ENCODE peak calls at places on chromosomes 6 and 20, in six cellular contexts. X is HCT116, N is WTC11, L is GM10248, B is neural progenitor cell, C is breast epithelium. E is an unnamed sample.

GRCh38 chr6:3848925-3849605 is at the start of gene FAM50B:
- DNase-seq in C (peak; percentile 94), N (peak; percentile 98), X (no peak), B (peak; percentile 93), L (peak; percentile 91), E (peak; percentile 90)

GRCh38 chr6:6790891-6791290 is 202.4 kb downstream of the LY86 start:
- DNase-seq in N (no peak), X (peak; percentile 87), B (no peak), C (no peak), L (no peak), E (no peak)

GRCh38 chr6:46781478-46782378 is 11.5 kb upstream of the MEP1A start:
- DNase-seq in C (no peak), X (peak; percentile 58), N (peak; percentile 29), L (peak; percentile 16), B (peak; percentile 79), E (peak; percentile 30)

GRCh38 chr20:44629542-44629941 is 22.0 kb downstream of the ADA start:
- DNase-seq in C (no peak), L (no peak), B (no peak), N (no peak), X (no peak), E (no peak)

GRCh38 chr6:133682506-133683290 is 206.2 kb upstream of the TCF21 start:
- DNase-seq in X (no peak), N (no peak), C (no peak), B (no peak), L (no peak), E (no peak)

GRCh38 chr6:66814156-66814555 is 1107.1 kb upstream of the EYS start:
- DNase-seq in L (no peak), C (no peak), B (no peak), N (no peak), X (no peak), E (no peak)

GRCh38 chr6:161222706-161223234 is 51.1 kb downstream of the AGPAT4 start:
- DNase-seq in X (no peak), N (no peak), L (no peak), B (no peak), C (no peak), E (no peak)

GRCh38 chr6:1372690-1373089 is 16.7 kb upstream of the FOXF2 start:
- DNase-seq in N (no peak), C (no peak), B (no peak), L (no peak), X (no peak), E (no peak)

GRCh38 chr6:163391983-163392382 is 22.5 kb upstream of the QKI start:
- DNase-seq in N (no peak), X (peak; percentile 81), B (no peak), L (no peak), C (no peak), E (no peak)

GRCh38 chr6:109690373-109690739 is 646 bp downstream of the AK9 start:
- DNase-seq in X (no peak), C (peak; percentile 55), B (peak; percentile 85), N (peak; percentile 88), L (peak; percentile 68), E (peak; percentile 55)

GRCh38 chr6:150380256-150380655 is 11.4 kb downstream of the IYD start:
- DNase-seq in L (no peak), C (no peak), N (no peak), B (no peak), X (no peak), E (no peak)

GRCh38 chr20:58481541-58482021 is 33.6 kb downstream of the APCDD1L start:
- DNase-seq in X (peak; percentile 27), B (peak; percentile 88), L (peak; percentile 75), C (no peak), N (peak; percentile 86), E (peak; percentile 80)

GRCh38 chr6:134063121-134063965 is 10.9 kb upstream of the SLC2A12 start:
- DNase-seq in B (peak; percentile 58), N (peak; percentile 22), L (no peak), C (no peak), X (no peak), E (no peak)

GRCh38 chr20:56628873-56629463 is at the start of gene TFAP2C:
- DNase-seq in C (peak; percentile 85), B (peak; percentile 82), X (peak; percentile 54), L (peak; percentile 45), N (peak; percentile 75), E (peak; percentile 81)

GRCh38 chr6:80605165-80605989 is 498.9 kb downstream of the BCKDHB start:
- DNase-seq in L (no peak), B (peak; percentile 55), X (peak; percentile 42), C (no peak), N (no peak), E (peak; percentile 8)

GRCh38 chr6:46926481-46926880 is 4.7 kb upstream of the ADGRF5 start:
- DNase-seq in N (no peak), C (no peak), B (no peak), X (no peak), L (no peak), E (no peak)

DNA sequence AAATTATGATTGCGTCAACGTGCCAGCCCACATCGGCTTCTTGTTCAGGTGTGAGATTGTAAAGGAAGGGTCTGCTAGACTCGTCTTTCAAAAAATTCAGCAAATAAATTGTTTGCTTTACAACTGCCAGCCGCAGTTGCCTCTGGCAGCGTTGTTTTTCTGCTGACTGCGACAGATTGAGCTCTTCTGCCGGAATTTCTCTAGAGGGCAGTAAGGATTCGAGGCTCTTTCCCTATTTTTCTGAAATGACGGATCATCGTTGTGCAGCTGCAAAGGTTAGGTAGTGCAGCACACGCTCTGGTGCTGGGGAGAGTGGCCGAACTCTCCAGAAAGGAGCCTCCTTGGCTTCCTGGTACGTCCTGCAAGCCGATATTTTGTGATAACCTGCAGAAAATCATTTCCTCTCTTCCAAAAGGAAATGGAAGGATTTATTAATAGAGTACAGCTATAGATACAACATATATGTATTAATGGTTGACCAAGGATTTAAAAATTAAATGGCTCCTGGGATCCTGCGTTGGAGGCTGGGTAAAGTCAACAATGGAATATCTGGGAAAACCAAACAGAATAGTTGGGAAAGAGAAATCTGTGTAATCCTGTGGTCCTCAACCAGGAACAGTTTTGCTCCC is 121.9 kb upstream of the ZFP64 start:
- DNase-seq in C (no peak), L (no peak), B (peak; percentile 71), N (peak; percentile 32), X (peak; percentile 7), E (no peak)
- TF ChIP-seq CTCF in C (no peak), L (no peak), B (peak; percentile 59), N (no peak), X (peak; percentile 23), E (no peak)

GRCh38 chr6:71486466-71486865 is 197.9 kb downstream of the OGFRL1 start:
- DNase-seq in X (no peak), B (no peak), L (no peak), C (no peak), N (no peak), E (no peak)

GRCh38 chr6:71481801-71482200 is 193.2 kb downstream of the OGFRL1 start:
- DNase-seq in B (no peak), C (no peak), L (no peak), X (no peak), N (no peak), E (no peak)

GRCh38 chr6:71480577-71480976 is 192.0 kb downstream of the OGFRL1 start:
- DNase-seq in N (no peak), X (no peak), L (no peak), B (no peak), C (no peak), E (no peak)

GRCh38 chr6:71481021-71481420 is 192.4 kb downstream of the OGFRL1 start:
- DNase-seq in N (no peak), X (no peak), B (no peak), C (no peak), L (no peak), E (no peak)

DNA sequence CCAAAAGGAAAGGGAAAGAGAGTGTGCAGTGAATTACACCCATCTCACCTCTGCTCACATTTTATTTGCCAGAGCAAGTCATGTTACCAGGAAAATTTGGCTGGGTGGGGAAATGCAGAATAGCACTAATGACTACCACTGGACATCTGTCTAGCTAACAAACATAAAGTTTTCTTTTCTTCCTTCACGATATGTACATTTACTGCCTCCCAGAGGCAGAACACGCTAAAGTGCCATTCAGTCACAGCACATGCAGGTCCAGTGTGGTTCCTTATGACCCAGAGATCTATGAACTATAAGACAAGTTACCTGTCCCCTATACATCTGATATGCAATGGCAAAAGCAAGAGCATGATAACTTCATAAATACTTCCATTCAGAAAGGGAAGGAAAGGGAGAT is 194.1 kb downstream of the OGFRL1 start:
- DNase-seq in L (no peak), B (no peak), X (no peak), C (no peak), N (no peak), E (no peak)
- TF ChIP-seq CTCF in L (no peak), B (no peak), X (no peak), C (no peak), N (no peak), E (peak; percentile 8)

GRCh38 chr6:36545767-36546663 is 1.3 kb downstream of the STK38 start:
- DNase-seq in C (no peak), X (no peak), N (no peak), L (no peak), B (peak; percentile 15), E (peak; percentile 40)

GRCh38 chr6:36548401-36548743 is 1.1 kb upstream of the STK38 start:
- DNase-seq in X (no peak), C (no peak), B (no peak), L (no peak), N (no peak), E (no peak)

GRCh38 chr6:36547646-36548400 is 544 bp upstream of the STK38 start:
- DNase-seq in L (no peak), X (no peak), N (no peak), C (no peak), B (no peak), E (no peak)

GRCh38 chr6:36546664-36546957 is 668 bp downstream of the STK38 start:
- DNase-seq in L (no peak), C (no peak), B (no peak), N (no peak), X (no peak), E (no peak)

DNA sequence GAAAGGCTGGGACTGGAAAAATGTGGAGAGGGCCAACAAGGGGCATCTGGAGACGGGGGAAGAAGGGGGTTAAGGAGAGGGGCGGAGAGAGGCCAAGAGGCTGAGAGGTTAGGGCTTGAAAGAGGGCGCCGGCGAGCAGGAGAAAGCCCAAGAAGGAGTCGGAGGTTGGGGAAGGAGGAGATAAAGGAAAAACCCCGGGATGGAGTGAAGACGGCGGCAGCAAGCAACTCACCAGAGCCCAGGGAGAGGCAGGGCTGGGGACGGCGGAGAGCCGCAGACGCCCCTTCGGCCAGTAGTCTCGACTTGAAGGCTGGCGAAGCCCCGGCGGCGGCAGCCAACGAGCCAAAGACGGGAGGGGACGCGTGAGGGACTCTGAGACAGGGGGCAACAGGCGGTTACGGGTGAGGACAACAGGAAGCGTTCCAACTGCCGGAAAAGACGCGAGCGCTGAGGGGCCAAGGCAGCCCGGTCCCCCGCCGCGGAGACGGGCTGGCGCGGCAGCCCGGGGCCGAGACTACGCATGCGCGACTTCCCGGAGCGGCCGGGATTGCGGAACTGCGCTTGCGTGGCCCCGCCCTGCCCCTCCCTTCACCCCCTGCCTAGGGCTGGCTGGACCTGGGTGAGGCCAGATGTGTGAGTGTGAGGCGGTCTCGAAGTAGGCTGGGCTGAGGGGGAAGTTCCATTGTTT is at the start of gene STK38:
- DNase-seq in L (peak; percentile 98), X (peak; percentile 65), B (peak; percentile 95), C (peak; percentile 91), N (peak; percentile 94), E (peak; percentile 95)
- TF ChIP-seq CTCF in L (peak; percentile 51), X (no peak), B (peak; percentile 16), C (no peak), N (no peak), E (peak; percentile 41)

DNA sequence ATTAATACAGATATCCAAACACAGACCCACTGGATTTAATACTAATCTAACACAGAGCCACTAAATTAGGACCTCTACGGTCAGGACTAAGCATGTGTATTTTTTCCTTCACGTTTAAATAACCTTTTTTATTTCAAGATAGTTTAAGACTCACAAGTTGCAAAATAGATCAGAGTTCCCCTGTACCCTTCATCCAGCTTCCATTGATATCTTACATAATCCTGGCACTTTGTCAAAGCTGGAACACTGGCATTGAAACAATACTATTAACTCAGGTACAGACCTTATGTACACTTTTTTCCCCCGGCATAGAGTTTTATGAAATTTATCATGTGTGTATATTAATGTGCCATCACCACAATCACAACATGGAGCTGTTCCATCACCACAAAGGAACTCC is 2.1 kb downstream of the C6orf163 start:
- DNase-seq in C (no peak), L (no peak), N (no peak), B (no peak), X (no peak), E (no peak)
- TF ChIP-seq CTCF in C (no peak), L (no peak), N (no peak), B (no peak), X (no peak), E (no peak)

E was measured in GM13977.